ENCODE peak calls at places on chromosomes 7 and 10, in nine cellular contexts. One of them, this sample, is unnamed.

GRCh38 chr10:129942019-129942277 is 22.1 kb downstream of the EBF3 start:
- DNase-seq in mucosa of descending colon: no peak
- DNase-seq in A549: no peak
- DNase-seq in IMR-90: no peak
- DNase-seq in cardiac muscle cell: no peak
- DNase-seq in AG10803: no peak
- DNase-seq in foreskin fibroblast: no peak
- DNase-seq in WERI-Rb-1: no peak
- DNase-seq in neural progenitor cell: no peak
- DNase-seq in this sample: no peak

GRCh38 chr7:47778153-47778661 is 170.1 kb downstream of the PKD1L1 start:
- DNase-seq in A549: no peak
- DNase-seq in IMR-90: no peak
- DNase-seq in mucosa of descending colon: no peak
- DNase-seq in neural progenitor cell: no peak
- DNase-seq in AG10803: no peak
- DNase-seq in foreskin fibroblast: peak
- DNase-seq in cardiac muscle cell: no peak
- DNase-seq in WERI-Rb-1: no peak
- DNase-seq in this sample: no peak

GRCh38 chr10:104903433-104903832 is 262.3 kb downstream of the SORCS3 start:
- DNase-seq in IMR-90: no peak
- DNase-seq in A549: no peak
- DNase-seq in cardiac muscle cell: no peak
- DNase-seq in mucosa of descending colon: no peak
- DNase-seq in WERI-Rb-1: no peak
- DNase-seq in neural progenitor cell: no peak
- DNase-seq in foreskin fibroblast: peak
- DNase-seq in AG10803: no peak
- DNase-seq in this sample: peak

GRCh38 chr10:130111848-130112180 is 1.2 kb upstream of the C10orf143 start:
- DNase-seq in AG10803: no peak
- DNase-seq in neural progenitor cell: no peak
- DNase-seq in A549: no peak
- DNase-seq in cardiac muscle cell: no peak
- DNase-seq in WERI-Rb-1: no peak
- DNase-seq in IMR-90: no peak
- DNase-seq in mucosa of descending colon: no peak
- DNase-seq in foreskin fibroblast: no peak
- DNase-seq in this sample: no peak

GRCh38 chr10:78898341-78899097 is 170.2 kb upstream of the ZMIZ1 start:
- DNase-seq in A549: no peak
- DNase-seq in IMR-90: no peak
- DNase-seq in cardiac muscle cell: no peak
- DNase-seq in neural progenitor cell: no peak
- DNase-seq in WERI-Rb-1: no peak
- DNase-seq in foreskin fibroblast: no peak
- DNase-seq in AG10803: no peak
- DNase-seq in mucosa of descending colon: no peak
- DNase-seq in this sample: no peak

GRCh38 chr7:237385-237784 is 45.0 kb downstream of the FAM20C start:
- DNase-seq in IMR-90: no peak
- DNase-seq in neural progenitor cell: no peak
- DNase-seq in WERI-Rb-1: no peak
- DNase-seq in AG10803: no peak
- DNase-seq in cardiac muscle cell: no peak
- DNase-seq in A549: no peak
- DNase-seq in mucosa of descending colon: no peak
- DNase-seq in foreskin fibroblast: no peak
- DNase-seq in this sample: no peak

GRCh38 chr10:51171946-51172345 is 97.7 kb downstream of the PRKG1 start:
- DNase-seq in AG10803: peak
- DNase-seq in foreskin fibroblast: peak
- DNase-seq in IMR-90: peak
- DNase-seq in neural progenitor cell: no peak
- DNase-seq in cardiac muscle cell: peak
- DNase-seq in A549: no peak
- DNase-seq in mucosa of descending colon: no peak
- DNase-seq in WERI-Rb-1: no peak
- DNase-seq in this sample: peak

GRCh38 chr10:32103721-32104120 is 47.5 kb upstream of the KIF5B start:
- DNase-seq in IMR-90: no peak
- DNase-seq in A549: no peak
- DNase-seq in WERI-Rb-1: no peak
- DNase-seq in neural progenitor cell: peak
- DNase-seq in AG10803: peak
- DNase-seq in mucosa of descending colon: no peak
- DNase-seq in cardiac muscle cell: peak
- DNase-seq in foreskin fibroblast: no peak
- DNase-seq in this sample: peak

GRCh38 chr7:137820677-137821420 is 25.9 kb downstream of the DGKI start:
- DNase-seq in neural progenitor cell: peak
- DNase-seq in mucosa of descending colon: peak
- DNase-seq in IMR-90: peak
- DNase-seq in cardiac muscle cell: peak
- DNase-seq in WERI-Rb-1: peak
- DNase-seq in foreskin fibroblast: peak
- DNase-seq in A549: no peak
- DNase-seq in AG10803: peak
- DNase-seq in this sample: peak

GRCh38 chr10:92662852-92663251 is 26.9 kb upstream of the HHEX start:
- DNase-seq in foreskin fibroblast: no peak
- DNase-seq in A549: no peak
- DNase-seq in AG10803: no peak
- DNase-seq in mucosa of descending colon: no peak
- DNase-seq in WERI-Rb-1: no peak
- DNase-seq in neural progenitor cell: no peak
- DNase-seq in IMR-90: no peak
- DNase-seq in cardiac muscle cell: no peak
- DNase-seq in this sample: no peak

GRCh38 chr10:123991622-123992570 is 100.3 kb upstream of the CPXM2 start:
- DNase-seq in mucosa of descending colon: no peak
- DNase-seq in foreskin fibroblast: peak
- DNase-seq in cardiac muscle cell: peak
- DNase-seq in neural progenitor cell: no peak
- DNase-seq in WERI-Rb-1: no peak
- DNase-seq in IMR-90: no peak
- DNase-seq in AG10803: no peak
- DNase-seq in A549: no peak
- DNase-seq in this sample: peak

GRCh38 chr10:102619281-102619981 is 24.8 kb upstream of the TRIM8 start:
- DNase-seq in A549: no peak
- DNase-seq in IMR-90: no peak
- DNase-seq in AG10803: no peak
- DNase-seq in foreskin fibroblast: no peak
- DNase-seq in cardiac muscle cell: no peak
- DNase-seq in mucosa of descending colon: peak
- DNase-seq in neural progenitor cell: no peak
- DNase-seq in WERI-Rb-1: no peak
- DNase-seq in this sample: no peak

GRCh38 chr10:30798621-30799020 is 169.1 kb upstream of the LYZL2 start:
- DNase-seq in neural progenitor cell: no peak
- DNase-seq in cardiac muscle cell: no peak
- DNase-seq in mucosa of descending colon: no peak
- DNase-seq in IMR-90: no peak
- DNase-seq in WERI-Rb-1: no peak
- DNase-seq in foreskin fibroblast: no peak
- DNase-seq in A549: no peak
- DNase-seq in AG10803: no peak
- DNase-seq in this sample: no peak

GRCh38 chr10:116190883-116191282 is 82.1 kb downstream of the GFRA1 start:
- DNase-seq in WERI-Rb-1: no peak
- DNase-seq in A549: no peak
- DNase-seq in foreskin fibroblast: no peak
- DNase-seq in mucosa of descending colon: no peak
- DNase-seq in AG10803: no peak
- DNase-seq in neural progenitor cell: no peak
- DNase-seq in IMR-90: no peak
- DNase-seq in cardiac muscle cell: no peak
- DNase-seq in this sample: no peak

GRCh38 chr10:132302421-132302820 is 5.3 kb downstream of the STK32C start:
- DNase-seq in A549: no peak
- DNase-seq in foreskin fibroblast: no peak
- DNase-seq in AG10803: no peak
- DNase-seq in neural progenitor cell: no peak
- DNase-seq in cardiac muscle cell: no peak
- DNase-seq in mucosa of descending colon: peak
- DNase-seq in IMR-90: no peak
- DNase-seq in WERI-Rb-1: no peak
- DNase-seq in this sample: no peak

GRCh38 chr7:31065840-31066239 is 13.7 kb downstream of the ADCYAP1R1 start:
- DNase-seq in foreskin fibroblast: no peak
- DNase-seq in A549: no peak
- DNase-seq in AG10803: no peak
- DNase-seq in IMR-90: no peak
- DNase-seq in neural progenitor cell: no peak
- DNase-seq in WERI-Rb-1: no peak
- DNase-seq in mucosa of descending colon: no peak
- DNase-seq in cardiac muscle cell: no peak
- DNase-seq in this sample: no peak

GRCh38 chr10:86506499-86506898 is 15.1 kb downstream of the WAPL start:
- DNase-seq in WERI-Rb-1: no peak
- DNase-seq in cardiac muscle cell: no peak
- DNase-seq in A549: no peak
- DNase-seq in mucosa of descending colon: no peak
- DNase-seq in foreskin fibroblast: no peak
- DNase-seq in AG10803: no peak
- DNase-seq in IMR-90: no peak
- DNase-seq in neural progenitor cell: no peak
- DNase-seq in this sample: peak

GRCh38 chr7:121337398-121337797 is 8.6 kb downstream of the WNT16 start:
- DNase-seq in mucosa of descending colon: no peak
- DNase-seq in AG10803: peak
- DNase-seq in WERI-Rb-1: peak
- DNase-seq in cardiac muscle cell: peak
- DNase-seq in neural progenitor cell: no peak
- DNase-seq in IMR-90: no peak
- DNase-seq in A549: no peak
- DNase-seq in foreskin fibroblast: peak
- DNase-seq in this sample: peak

DNA sequence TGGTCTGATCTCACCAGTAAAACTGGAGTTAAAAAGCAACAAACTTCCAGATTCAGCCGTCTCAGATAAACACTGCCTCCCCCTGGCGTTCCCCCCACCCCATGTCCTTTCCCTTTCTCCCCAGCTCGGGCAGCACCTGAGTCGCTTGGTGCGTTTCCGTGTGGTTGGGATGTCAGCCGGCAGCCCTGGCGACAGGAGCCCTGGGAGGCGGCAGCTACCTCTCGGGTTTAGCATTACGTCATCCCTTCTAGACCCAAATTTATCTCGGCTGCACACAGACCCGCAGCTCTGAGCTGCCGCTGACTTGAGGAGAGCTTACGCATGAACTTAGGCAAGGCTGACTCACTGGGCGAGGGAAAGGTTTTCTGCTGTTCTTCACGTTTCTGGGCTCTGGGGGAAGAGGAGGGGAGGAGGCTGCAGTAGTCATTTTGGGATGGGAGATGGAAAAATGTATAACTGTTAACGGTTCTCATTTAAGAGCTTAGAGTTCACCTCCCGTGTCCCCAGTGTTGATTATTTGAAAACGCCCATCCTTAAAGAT is 14.4 kb downstream of the MXI1 start:
- DNase-seq in AG10803: peak
- DNase-seq in neural progenitor cell: peak
- DNase-seq in cardiac muscle cell: peak
- DNase-seq in WERI-Rb-1: peak
- DNase-seq in foreskin fibroblast: peak
- DNase-seq in mucosa of descending colon: peak
- DNase-seq in IMR-90: peak
- DNase-seq in A549: peak
- DNase-seq in this sample: peak
- TF ChIP-seq CTCF in AG10803: peak
- TF ChIP-seq CTCF in neural progenitor cell: peak
- TF ChIP-seq CTCF in cardiac muscle cell: peak
- TF ChIP-seq CTCF in WERI-Rb-1: no peak
- TF ChIP-seq CTCF in foreskin fibroblast: peak
- TF ChIP-seq CTCF in mucosa of descending colon: no peak
- TF ChIP-seq CTCF in IMR-90: peak
- TF ChIP-seq CTCF in A549: no peak
- TF ChIP-seq CTCF in this sample: peak

GRCh38 chr10:6164271-6165095 is 38.2 kb upstream of the PFKFB3 start:
- DNase-seq in cardiac muscle cell: peak
- DNase-seq in IMR-90: no peak
- DNase-seq in mucosa of descending colon: peak
- DNase-seq in neural progenitor cell: no peak
- DNase-seq in AG10803: no peak
- DNase-seq in A549: no peak
- DNase-seq in WERI-Rb-1: no peak
- DNase-seq in foreskin fibroblast: no peak
- DNase-seq in this sample: no peak
- H3K4me3 ChIP-seq in cardiac muscle cell: peak
- H3K4me3 ChIP-seq in IMR-90: peak
- H3K4me3 ChIP-seq in mucosa of descending colon: peak
- H3K4me3 ChIP-seq in neural progenitor cell: peak
- H3K4me3 ChIP-seq in AG10803: peak
- H3K4me3 ChIP-seq in A549: peak
- H3K4me3 ChIP-seq in WERI-Rb-1: peak
- H3K4me3 ChIP-seq in foreskin fibroblast: peak
- H3K4me3 ChIP-seq in this sample: peak

DNA sequence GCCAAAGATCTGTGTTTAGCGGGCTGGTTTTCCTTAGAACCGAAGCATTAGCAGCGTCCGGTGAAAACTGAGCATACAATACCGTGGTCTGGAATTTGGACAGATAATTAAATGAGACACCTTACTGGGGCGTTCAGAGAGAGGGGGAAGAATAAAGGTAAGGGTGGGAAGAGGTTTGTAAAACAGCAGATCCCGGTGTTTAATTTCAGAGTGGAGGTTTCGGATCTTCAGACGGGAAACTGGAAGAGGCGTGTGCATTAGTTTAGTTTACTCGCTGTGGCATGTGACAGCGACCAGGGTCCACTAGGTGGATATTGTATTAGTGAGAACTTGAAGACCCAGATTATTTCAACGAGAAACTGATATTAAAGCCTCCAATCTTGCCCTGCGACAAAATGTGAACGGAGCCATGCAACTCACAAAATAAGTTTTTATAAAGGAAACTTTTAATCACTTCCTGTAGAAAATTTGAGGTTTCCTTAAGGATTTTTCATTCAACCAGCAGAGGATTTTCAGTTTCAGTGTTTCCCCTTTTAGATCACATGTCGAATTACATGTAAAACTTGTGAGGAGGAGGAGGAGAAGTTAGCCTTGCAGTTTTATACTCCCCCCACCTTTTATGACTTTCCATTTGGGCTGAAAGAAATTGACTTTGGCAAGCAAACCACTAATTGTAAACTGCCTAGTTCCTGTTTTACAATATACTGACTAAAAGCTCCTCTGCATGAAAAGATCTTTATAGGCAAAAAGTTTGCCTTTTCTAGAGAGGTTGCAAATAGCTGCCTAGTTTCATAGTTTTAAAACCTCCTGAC is 2.8 kb downstream of the BAMBI start:
- DNase-seq in neural progenitor cell: peak
- DNase-seq in cardiac muscle cell: peak
- DNase-seq in foreskin fibroblast: no peak
- DNase-seq in A549: no peak
- DNase-seq in AG10803: no peak
- DNase-seq in IMR-90: no peak
- DNase-seq in mucosa of descending colon: no peak
- DNase-seq in WERI-Rb-1: no peak
- DNase-seq in this sample: peak
- TF ChIP-seq CTCF in neural progenitor cell: peak
- TF ChIP-seq CTCF in cardiac muscle cell: peak
- TF ChIP-seq CTCF in foreskin fibroblast: no peak
- TF ChIP-seq CTCF in A549: peak
- TF ChIP-seq CTCF in AG10803: no peak
- TF ChIP-seq CTCF in IMR-90: peak
- TF ChIP-seq CTCF in mucosa of descending colon: peak
- TF ChIP-seq CTCF in WERI-Rb-1: no peak
- TF ChIP-seq CTCF in this sample: peak

GRCh38 chr10:44166441-44166840 is 218.5 kb downstream of the CXCL12 start:
- DNase-seq in mucosa of descending colon: no peak
- DNase-seq in WERI-Rb-1: no peak
- DNase-seq in neural progenitor cell: no peak
- DNase-seq in cardiac muscle cell: no peak
- DNase-seq in IMR-90: no peak
- DNase-seq in AG10803: no peak
- DNase-seq in foreskin fibroblast: no peak
- DNase-seq in A549: no peak
- DNase-seq in this sample: no peak
- H3K4me3 ChIP-seq in mucosa of descending colon: no peak
- H3K4me3 ChIP-seq in WERI-Rb-1: no peak
- H3K4me3 ChIP-seq in neural progenitor cell: no peak
- H3K4me3 ChIP-seq in cardiac muscle cell: no peak
- H3K4me3 ChIP-seq in IMR-90: no peak
- H3K4me3 ChIP-seq in AG10803: no peak
- H3K4me3 ChIP-seq in foreskin fibroblast: no peak
- H3K4me3 ChIP-seq in A549: no peak
- H3K4me3 ChIP-seq in this sample: no peak